ENCODE peak calls at places on chromosomes 6 and 20, in nine cellular contexts. One of them, this sample, is unnamed.

GRCh38 chr6:18121580-18122127 is 823 bp downstream of the NHLRC1 start:
- DNase-seq in NCI-H2171 treated with DMSO at 0.1 percent for 48 hours: no peak
- DNase-seq in fibroblast of lung: no peak
- DNase-seq in NAMALWA: peak; percentile 12
- DNase-seq in hepatocyte: no peak
- DNase-seq in LoVo: no peak
- DNase-seq in activated T-cell treated with anti-CD3 and anti-CD28 coated beads, Interleukin-2, amount 50 U/mL, for 1 hour: no peak
- DNase-seq in psoas muscle: no peak
- DNase-seq in HTR-8/SVneo: peak; percentile 20
- DNase-seq in this sample: no peak

GRCh38 chr6:28543671-28544131 is 18.0 kb downstream of the GPX5 start:
- DNase-seq in NCI-H2171 treated with DMSO at 0.1 percent for 48 hours: no peak
- DNase-seq in fibroblast of lung: peak; percentile 8
- DNase-seq in NAMALWA: no peak
- DNase-seq in hepatocyte: peak; percentile 49
- DNase-seq in LoVo: no peak
- DNase-seq in activated T-cell treated with anti-CD3 and anti-CD28 coated beads, Interleukin-2, amount 50 U/mL, for 1 hour: no peak
- DNase-seq in psoas muscle: no peak
- DNase-seq in HTR-8/SVneo: no peak
- DNase-seq in this sample: no peak

GRCh38 chr20:59087829-59088433 is 45.3 kb upstream of the PRELID3B start:
- DNase-seq in NCI-H2171 treated with DMSO at 0.1 percent for 48 hours: peak; percentile 85
- DNase-seq in fibroblast of lung: peak; percentile 62
- DNase-seq in NAMALWA: peak; percentile 83
- DNase-seq in hepatocyte: peak; percentile 86
- DNase-seq in LoVo: peak; percentile 65
- DNase-seq in activated T-cell treated with anti-CD3 and anti-CD28 coated beads, Interleukin-2, amount 50 U/mL, for 1 hour: peak; percentile 87
- DNase-seq in psoas muscle: peak; percentile 81
- DNase-seq in HTR-8/SVneo: peak; percentile 91
- DNase-seq in this sample: peak; percentile 53

GRCh38 chr6:34447381-34447780 is 18.5 kb upstream of the PACSIN1 start:
- DNase-seq in NCI-H2171 treated with DMSO at 0.1 percent for 48 hours: no peak
- DNase-seq in fibroblast of lung: no peak
- DNase-seq in NAMALWA: no peak
- DNase-seq in hepatocyte: no peak
- DNase-seq in LoVo: no peak
- DNase-seq in activated T-cell treated with anti-CD3 and anti-CD28 coated beads, Interleukin-2, amount 50 U/mL, for 1 hour: no peak
- DNase-seq in psoas muscle: no peak
- DNase-seq in HTR-8/SVneo: no peak
- DNase-seq in this sample: no peak

GRCh38 chr20:22430746-22431168 is 153.6 kb downstream of the FOXA2 start:
- DNase-seq in NCI-H2171 treated with DMSO at 0.1 percent for 48 hours: no peak
- DNase-seq in fibroblast of lung: no peak
- DNase-seq in NAMALWA: no peak
- DNase-seq in hepatocyte: no peak
- DNase-seq in LoVo: no peak
- DNase-seq in activated T-cell treated with anti-CD3 and anti-CD28 coated beads, Interleukin-2, amount 50 U/mL, for 1 hour: no peak
- DNase-seq in psoas muscle: no peak
- DNase-seq in HTR-8/SVneo: no peak
- DNase-seq in this sample: no peak

GRCh38 chr6:24858154-24858801 is 59.6 kb upstream of the ARMH2 start:
- DNase-seq in NCI-H2171 treated with DMSO at 0.1 percent for 48 hours: no peak
- DNase-seq in fibroblast of lung: peak; percentile 21
- DNase-seq in NAMALWA: peak; percentile 54
- DNase-seq in hepatocyte: no peak
- DNase-seq in LoVo: peak; percentile 64
- DNase-seq in activated T-cell treated with anti-CD3 and anti-CD28 coated beads, Interleukin-2, amount 50 U/mL, for 1 hour: no peak
- DNase-seq in psoas muscle: no peak
- DNase-seq in HTR-8/SVneo: no peak
- DNase-seq in this sample: peak; percentile 13

GRCh38 chr6:53410508-53411258 is 61.9 kb upstream of the ELOVL5 start:
- DNase-seq in NCI-H2171 treated with DMSO at 0.1 percent for 48 hours: peak; percentile 7
- DNase-seq in fibroblast of lung: peak; percentile 54
- DNase-seq in NAMALWA: peak; percentile 75
- DNase-seq in hepatocyte: peak; percentile 46
- DNase-seq in LoVo: peak; percentile 26
- DNase-seq in activated T-cell treated with anti-CD3 and anti-CD28 coated beads, Interleukin-2, amount 50 U/mL, for 1 hour: peak; percentile 69
- DNase-seq in psoas muscle: peak; percentile 33
- DNase-seq in HTR-8/SVneo: peak; percentile 20
- DNase-seq in this sample: peak; percentile 23

GRCh38 chr6:89763550-89763949 is 56.0 kb downstream of the MDN1 start:
- DNase-seq in NCI-H2171 treated with DMSO at 0.1 percent for 48 hours: no peak
- DNase-seq in fibroblast of lung: peak; percentile 19
- DNase-seq in NAMALWA: no peak
- DNase-seq in hepatocyte: no peak
- DNase-seq in LoVo: no peak
- DNase-seq in activated T-cell treated with anti-CD3 and anti-CD28 coated beads, Interleukin-2, amount 50 U/mL, for 1 hour: no peak
- DNase-seq in psoas muscle: no peak
- DNase-seq in HTR-8/SVneo: no peak
- DNase-seq in this sample: no peak

GRCh38 chr20:12695937-12696336 is 312.8 kb upstream of the SPTLC3 start:
- DNase-seq in NCI-H2171 treated with DMSO at 0.1 percent for 48 hours: no peak
- DNase-seq in fibroblast of lung: no peak
- DNase-seq in NAMALWA: no peak
- DNase-seq in hepatocyte: no peak
- DNase-seq in LoVo: no peak
- DNase-seq in activated T-cell treated with anti-CD3 and anti-CD28 coated beads, Interleukin-2, amount 50 U/mL, for 1 hour: no peak
- DNase-seq in psoas muscle: no peak
- DNase-seq in HTR-8/SVneo: no peak
- DNase-seq in this sample: no peak

GRCh38 chr6:53768636-53769035 is 26.2 kb upstream of the LRRC1 start:
- DNase-seq in NCI-H2171 treated with DMSO at 0.1 percent for 48 hours: no peak
- DNase-seq in fibroblast of lung: no peak
- DNase-seq in NAMALWA: no peak
- DNase-seq in hepatocyte: no peak
- DNase-seq in LoVo: no peak
- DNase-seq in activated T-cell treated with anti-CD3 and anti-CD28 coated beads, Interleukin-2, amount 50 U/mL, for 1 hour: no peak
- DNase-seq in psoas muscle: no peak
- DNase-seq in HTR-8/SVneo: no peak
- DNase-seq in this sample: peak; percentile 11

GRCh38 chr6:41505084-41506049 is 40.8 kb upstream of the FOXP4 start:
- DNase-seq in NCI-H2171 treated with DMSO at 0.1 percent for 48 hours: peak; percentile 54
- DNase-seq in fibroblast of lung: peak; percentile 90
- DNase-seq in NAMALWA: peak; percentile 40
- DNase-seq in hepatocyte: peak; percentile 91
- DNase-seq in LoVo: no peak
- DNase-seq in activated T-cell treated with anti-CD3 and anti-CD28 coated beads, Interleukin-2, amount 50 U/mL, for 1 hour: no peak
- DNase-seq in psoas muscle: peak; percentile 78
- DNase-seq in HTR-8/SVneo: no peak
- DNase-seq in this sample: no peak

GRCh38 chr6:111874030-111874425 is 776 bp upstream of the FYN start:
- DNase-seq in NCI-H2171 treated with DMSO at 0.1 percent for 48 hours: peak; percentile 66
- DNase-seq in fibroblast of lung: no peak
- DNase-seq in NAMALWA: peak; percentile 85
- DNase-seq in hepatocyte: no peak
- DNase-seq in LoVo: no peak
- DNase-seq in activated T-cell treated with anti-CD3 and anti-CD28 coated beads, Interleukin-2, amount 50 U/mL, for 1 hour: peak; percentile 60
- DNase-seq in psoas muscle: peak; percentile 27
- DNase-seq in HTR-8/SVneo: no peak
- DNase-seq in this sample: no peak

GRCh38 chr6:42451595-42452170 is at the start of gene TRERF1:
- DNase-seq in NCI-H2171 treated with DMSO at 0.1 percent for 48 hours: peak; percentile 93
- DNase-seq in fibroblast of lung: peak; percentile 85
- DNase-seq in NAMALWA: peak; percentile 89
- DNase-seq in hepatocyte: peak; percentile 77
- DNase-seq in LoVo: no peak
- DNase-seq in activated T-cell treated with anti-CD3 and anti-CD28 coated beads, Interleukin-2, amount 50 U/mL, for 1 hour: peak; percentile 64
- DNase-seq in psoas muscle: peak; percentile 48
- DNase-seq in HTR-8/SVneo: peak; percentile 71
- DNase-seq in this sample: peak; percentile 62

GRCh38 chr20:58416832-58417231 is 27.8 kb downstream of the VAPB start:
- DNase-seq in NCI-H2171 treated with DMSO at 0.1 percent for 48 hours: no peak
- DNase-seq in fibroblast of lung: no peak
- DNase-seq in NAMALWA: no peak
- DNase-seq in hepatocyte: no peak
- DNase-seq in LoVo: no peak
- DNase-seq in activated T-cell treated with anti-CD3 and anti-CD28 coated beads, Interleukin-2, amount 50 U/mL, for 1 hour: no peak
- DNase-seq in psoas muscle: no peak
- DNase-seq in HTR-8/SVneo: no peak
- DNase-seq in this sample: no peak

GRCh38 chr6:21596379-21597242 is 3.1 kb downstream of the SOX4 start:
- DNase-seq in NCI-H2171 treated with DMSO at 0.1 percent for 48 hours: peak; percentile 84
- DNase-seq in fibroblast of lung: peak; percentile 77
- DNase-seq in NAMALWA: peak; percentile 80
- DNase-seq in hepatocyte: peak; percentile 57
- DNase-seq in LoVo: peak; percentile 52
- DNase-seq in activated T-cell treated with anti-CD3 and anti-CD28 coated beads, Interleukin-2, amount 50 U/mL, for 1 hour: peak; percentile 36
- DNase-seq in psoas muscle: peak; percentile 46
- DNase-seq in HTR-8/SVneo: no peak
- DNase-seq in this sample: peak; percentile 50

GRCh38 chr6:10526156-10526555 is 5.0 kb downstream of the GCNT2 start:
- DNase-seq in NCI-H2171 treated with DMSO at 0.1 percent for 48 hours: no peak
- DNase-seq in fibroblast of lung: no peak
- DNase-seq in NAMALWA: no peak
- DNase-seq in hepatocyte: no peak
- DNase-seq in LoVo: no peak
- DNase-seq in activated T-cell treated with anti-CD3 and anti-CD28 coated beads, Interleukin-2, amount 50 U/mL, for 1 hour: no peak
- DNase-seq in psoas muscle: no peak
- DNase-seq in HTR-8/SVneo: no peak
- DNase-seq in this sample: no peak

GRCh38 chr6:159693128-159693893 is at the start of gene SOD2:
- DNase-seq in NCI-H2171 treated with DMSO at 0.1 percent for 48 hours: peak; percentile 81
- DNase-seq in fibroblast of lung: peak; percentile 88
- DNase-seq in NAMALWA: peak; percentile 95
- DNase-seq in hepatocyte: peak; percentile 92
- DNase-seq in LoVo: peak; percentile 87
- DNase-seq in activated T-cell treated with anti-CD3 and anti-CD28 coated beads, Interleukin-2, amount 50 U/mL, for 1 hour: peak; percentile 91
- DNase-seq in psoas muscle: peak; percentile 91
- DNase-seq in HTR-8/SVneo: peak; percentile 65
- DNase-seq in this sample: peak; percentile 70

GRCh38 chr20:63206878-63207277 is 9.1 kb downstream of the YTHDF1 start:
- DNase-seq in NCI-H2171 treated with DMSO at 0.1 percent for 48 hours: no peak
- DNase-seq in fibroblast of lung: no peak
- DNase-seq in NAMALWA: no peak
- DNase-seq in hepatocyte: no peak
- DNase-seq in LoVo: no peak
- DNase-seq in activated T-cell treated with anti-CD3 and anti-CD28 coated beads, Interleukin-2, amount 50 U/mL, for 1 hour: no peak
- DNase-seq in psoas muscle: no peak
- DNase-seq in HTR-8/SVneo: no peak
- DNase-seq in this sample: peak; percentile 49

GRCh38 chr20:32249030-32249738 is 28.3 kb upstream of the KIF3B start:
- DNase-seq in NCI-H2171 treated with DMSO at 0.1 percent for 48 hours: no peak
- DNase-seq in fibroblast of lung: no peak
- DNase-seq in NAMALWA: no peak
- DNase-seq in hepatocyte: no peak
- DNase-seq in LoVo: no peak
- DNase-seq in activated T-cell treated with anti-CD3 and anti-CD28 coated beads, Interleukin-2, amount 50 U/mL, for 1 hour: peak; percentile 25
- DNase-seq in psoas muscle: no peak
- DNase-seq in HTR-8/SVneo: no peak
- DNase-seq in this sample: no peak

GRCh38 chr6:170257376-170257775 is 33.5 kb downstream of the DLL1 start:
- DNase-seq in NCI-H2171 treated with DMSO at 0.1 percent for 48 hours: peak; percentile 9
- DNase-seq in fibroblast of lung: no peak
- DNase-seq in NAMALWA: no peak
- DNase-seq in hepatocyte: no peak
- DNase-seq in LoVo: no peak
- DNase-seq in activated T-cell treated with anti-CD3 and anti-CD28 coated beads, Interleukin-2, amount 50 U/mL, for 1 hour: no peak
- DNase-seq in psoas muscle: no peak
- DNase-seq in HTR-8/SVneo: no peak
- DNase-seq in this sample: no peak

GRCh38 chr20:32823078-32823477 is 3.3 kb downstream of the MAPRE1 start:
- DNase-seq in NCI-H2171 treated with DMSO at 0.1 percent for 48 hours: no peak
- DNase-seq in fibroblast of lung: peak; percentile 82
- DNase-seq in NAMALWA: no peak
- DNase-seq in hepatocyte: peak; percentile 75
- DNase-seq in LoVo: peak; percentile 8
- DNase-seq in activated T-cell treated with anti-CD3 and anti-CD28 coated beads, Interleukin-2, amount 50 U/mL, for 1 hour: no peak
- DNase-seq in psoas muscle: no peak
- DNase-seq in HTR-8/SVneo: peak; percentile 60
- DNase-seq in this sample: peak; percentile 86

GRCh38 chr6:157773248-157773773 is 49.7 kb upstream of the SNX9 start:
- DNase-seq in NCI-H2171 treated with DMSO at 0.1 percent for 48 hours: no peak
- DNase-seq in fibroblast of lung: peak; percentile 11
- DNase-seq in NAMALWA: no peak
- DNase-seq in hepatocyte: no peak
- DNase-seq in LoVo: no peak
- DNase-seq in activated T-cell treated with anti-CD3 and anti-CD28 coated beads, Interleukin-2, amount 50 U/mL, for 1 hour: no peak
- DNase-seq in psoas muscle: no peak
- DNase-seq in HTR-8/SVneo: no peak
- DNase-seq in this sample: no peak

GRCh38 chr6:166621114-166621540 is 5.9 kb downstream of the RPS6KA2 start:
- DNase-seq in NCI-H2171 treated with DMSO at 0.1 percent for 48 hours: no peak
- DNase-seq in fibroblast of lung: no peak
- DNase-seq in NAMALWA: no peak
- DNase-seq in hepatocyte: no peak
- DNase-seq in LoVo: no peak
- DNase-seq in activated T-cell treated with anti-CD3 and anti-CD28 coated beads, Interleukin-2, amount 50 U/mL, for 1 hour: no peak
- DNase-seq in psoas muscle: no peak
- DNase-seq in HTR-8/SVneo: no peak
- DNase-seq in this sample: no peak

GRCh38 chr20:35954907-35955251 is 577 bp upstream of the SCAND1 start:
- DNase-seq in NCI-H2171 treated with DMSO at 0.1 percent for 48 hours: peak; percentile 48
- DNase-seq in fibroblast of lung: peak; percentile 66
- DNase-seq in NAMALWA: peak; percentile 67
- DNase-seq in hepatocyte: no peak
- DNase-seq in LoVo: peak; percentile 45
- DNase-seq in activated T-cell treated with anti-CD3 and anti-CD28 coated beads, Interleukin-2, amount 50 U/mL, for 1 hour: no peak
- DNase-seq in psoas muscle: no peak
- DNase-seq in HTR-8/SVneo: no peak
- DNase-seq in this sample: peak; percentile 12

GRCh38 chr20:50901301-50901700 is 29.9 kb downstream of the ADNP start:
- DNase-seq in NCI-H2171 treated with DMSO at 0.1 percent for 48 hours: no peak
- DNase-seq in fibroblast of lung: no peak
- DNase-seq in NAMALWA: no peak
- DNase-seq in hepatocyte: no peak
- DNase-seq in LoVo: no peak
- DNase-seq in activated T-cell treated with anti-CD3 and anti-CD28 coated beads, Interleukin-2, amount 50 U/mL, for 1 hour: no peak
- DNase-seq in psoas muscle: no peak
- DNase-seq in HTR-8/SVneo: no peak
- DNase-seq in this sample: no peak

GRCh38 chr6:63352587-63353281 is 33.0 kb upstream of the LGSN start:
- DNase-seq in NCI-H2171 treated with DMSO at 0.1 percent for 48 hours: no peak
- DNase-seq in fibroblast of lung: peak; percentile 69
- DNase-seq in NAMALWA: peak; percentile 86
- DNase-seq in hepatocyte: peak; percentile 71
- DNase-seq in LoVo: peak; percentile 9
- DNase-seq in activated T-cell treated with anti-CD3 and anti-CD28 coated beads, Interleukin-2, amount 50 U/mL, for 1 hour: no peak
- DNase-seq in psoas muscle: no peak
- DNase-seq in HTR-8/SVneo: peak; percentile 10
- DNase-seq in this sample: peak; percentile 14

GRCh38 chr6:43600595-43600994 is 24.6 kb downstream of the POLH start:
- DNase-seq in NCI-H2171 treated with DMSO at 0.1 percent for 48 hours: no peak
- DNase-seq in fibroblast of lung: no peak
- DNase-seq in NAMALWA: no peak
- DNase-seq in hepatocyte: no peak
- DNase-seq in LoVo: no peak
- DNase-seq in activated T-cell treated with anti-CD3 and anti-CD28 coated beads, Interleukin-2, amount 50 U/mL, for 1 hour: no peak
- DNase-seq in psoas muscle: no peak
- DNase-seq in HTR-8/SVneo: no peak
- DNase-seq in this sample: no peak

GRCh38 chr6:26232950-26233607 is 131.9 kb upstream of the BTN3A2 start:
- DNase-seq in NCI-H2171 treated with DMSO at 0.1 percent for 48 hours: no peak
- DNase-seq in fibroblast of lung: peak; percentile 88
- DNase-seq in NAMALWA: peak; percentile 74
- DNase-seq in hepatocyte: no peak
- DNase-seq in LoVo: no peak
- DNase-seq in activated T-cell treated with anti-CD3 and anti-CD28 coated beads, Interleukin-2, amount 50 U/mL, for 1 hour: peak; percentile 56
- DNase-seq in psoas muscle: no peak
- DNase-seq in HTR-8/SVneo: no peak
- DNase-seq in this sample: peak; percentile 66

GRCh38 chr6:33105386-33105785 is 29.6 kb downstream of the HLA-DPB1 start:
- DNase-seq in NCI-H2171 treated with DMSO at 0.1 percent for 48 hours: no peak
- DNase-seq in fibroblast of lung: no peak
- DNase-seq in NAMALWA: no peak
- DNase-seq in hepatocyte: no peak
- DNase-seq in LoVo: no peak
- DNase-seq in activated T-cell treated with anti-CD3 and anti-CD28 coated beads, Interleukin-2, amount 50 U/mL, for 1 hour: no peak
- DNase-seq in psoas muscle: no peak
- DNase-seq in HTR-8/SVneo: no peak
- DNase-seq in this sample: no peak

GRCh38 chr6:35183935-35184334 is 29.8 kb upstream of the SCUBE3 start:
- DNase-seq in NCI-H2171 treated with DMSO at 0.1 percent for 48 hours: no peak
- DNase-seq in fibroblast of lung: no peak
- DNase-seq in NAMALWA: no peak
- DNase-seq in hepatocyte: no peak
- DNase-seq in LoVo: no peak
- DNase-seq in activated T-cell treated with anti-CD3 and anti-CD28 coated beads, Interleukin-2, amount 50 U/mL, for 1 hour: no peak
- DNase-seq in psoas muscle: no peak
- DNase-seq in HTR-8/SVneo: no peak
- DNase-seq in this sample: no peak

GRCh38 chr20:31560900-31561598 is 44.0 kb upstream of the ID1 start:
- DNase-seq in NCI-H2171 treated with DMSO at 0.1 percent for 48 hours: no peak
- DNase-seq in fibroblast of lung: peak; percentile 95
- DNase-seq in NAMALWA: no peak
- DNase-seq in hepatocyte: peak; percentile 66
- DNase-seq in LoVo: peak; percentile 66
- DNase-seq in activated T-cell treated with anti-CD3 and anti-CD28 coated beads, Interleukin-2, amount 50 U/mL, for 1 hour: no peak
- DNase-seq in psoas muscle: peak; percentile 64
- DNase-seq in HTR-8/SVneo: peak; percentile 86
- DNase-seq in this sample: peak; percentile 97